ENCODE peak calls at places on chromosomes 1 and 21, in ten cellular contexts. N is CD8-positive, alpha-beta memory T cell; K is foreskin keratinocyte; W is ovary; A is right atrium auricular region; X is stomach; B is prostate gland; G is cardiac muscle cell; U is SK-N-SH; V is transverse colon. S is an unnamed sample.
A peak's percentile ranks its signal among the peaks of the same experiment; 100 is the strongest.

GRCh38 chr21:42164064-42164789 is 54.7 kb upstream of the ABCG1 start:
- DNase-seq in N (peak; percentile 19), K (no peak), W (no peak), A (no peak), X (peak; percentile 83), B (no peak), G (peak; percentile 43), U (peak; percentile 52), V (peak; percentile 83), S (peak; percentile 42)

GRCh38 chr1:32246888-32247273 is at the start of gene FAM167B:
- DNase-seq in N (no peak), K (no peak), W (no peak), A (peak; percentile 71), X (no peak), B (no peak), G (peak; percentile 80), U (no peak), V (peak; percentile 12), S (no peak)

GRCh38 chr1:9033363-9033762 is 7.1 kb upstream of the SLC2A7 start:
- DNase-seq in N (no peak), K (no peak), W (no peak), A (no peak), X (no peak), B (no peak), G (no peak), U (no peak), V (no peak), S (no peak)

GRCh38 chr1:231923461-231924132 is 297.0 kb downstream of the DISC1 start:
- DNase-seq in N (no peak), K (no peak), W (no peak), A (no peak), X (no peak), B (no peak), G (no peak), U (no peak), V (no peak), S (no peak)

GRCh38 chr1:235342471-235342870 is 14.1 kb downstream of the GGPS1 start:
- DNase-seq in N (no peak), K (no peak), W (no peak), A (no peak), X (no peak), B (no peak), G (no peak), U (no peak), V (no peak), S (no peak)

GRCh38 chr1:3702528-3702927 is 49.7 kb upstream of the CCDC27 start:
- DNase-seq in N (no peak), K (no peak), W (no peak), A (no peak), X (no peak), B (peak; percentile 55), G (no peak), U (no peak), V (no peak), S (no peak)

GRCh38 chr21:40671721-40672120 is 175.2 kb downstream of the DSCAM start:
- DNase-seq in N (no peak), K (peak; percentile 26), W (no peak), A (no peak), X (no peak), B (no peak), G (no peak), U (no peak), V (no peak), S (no peak)

GRCh38 chr1:97243973-97244560 is 522.5 kb downstream of the PTBP2 start:
- DNase-seq in N (no peak), K (no peak), W (no peak), A (no peak), X (no peak), B (no peak), G (peak; percentile 43), U (peak; percentile 5), V (no peak), S (no peak)

GRCh38 chr1:90147093-90147492 is 152.2 kb downstream of the ZNF326 start:
- DNase-seq in N (no peak), K (no peak), W (no peak), A (no peak), X (no peak), B (no peak), G (no peak), U (no peak), V (no peak), S (no peak)

GRCh38 chr1:3733603-3734591 is 18.4 kb upstream of the CCDC27 start:
- DNase-seq in N (no peak), K (no peak), W (no peak), A (no peak), X (no peak), B (no peak), G (no peak), U (no peak), V (no peak), S (no peak)

GRCh38 chr21:41580758-41581554 is 73.0 kb upstream of the TMPRSS2 start:
- DNase-seq in N (no peak), K (peak; percentile 90), W (no peak), A (no peak), X (peak; percentile 25), B (no peak), G (no peak), U (no peak), V (peak; percentile 85), S (no peak)

GRCh38 chr1:94284481-94284880 is 47.1 kb upstream of the ARHGAP29 start:
- DNase-seq in N (no peak), K (no peak), W (no peak), A (no peak), X (no peak), B (no peak), G (no peak), U (no peak), V (no peak), S (no peak)

GRCh38 chr1:214952648-214953047 is 129.9 kb upstream of the KCNK2 start:
- DNase-seq in N (no peak), K (no peak), W (no peak), A (no peak), X (no peak), B (no peak), G (no peak), U (no peak), V (no peak), S (no peak)

GRCh38 chr1:160243767-160244166 is 18.6 kb downstream of the DCAF8 start:
- DNase-seq in N (no peak), K (no peak), W (no peak), A (no peak), X (no peak), B (no peak), G (no peak), U (no peak), V (no peak), S (no peak)

GRCh38 chr1:11320153-11320936 is 47.3 kb downstream of the UBIAD1 start:
- DNase-seq in N (peak; percentile 7), K (no peak), W (no peak), A (no peak), X (no peak), B (no peak), G (no peak), U (peak; percentile 76), V (no peak), S (peak; percentile 19)

GRCh38 chr1:204736861-204737260 is 51.3 kb upstream of the LRRN2 start:
- DNase-seq in N (no peak), K (no peak), W (no peak), A (peak; percentile 52), X (no peak), B (no peak), G (no peak), U (no peak), V (no peak), S (no peak)

GRCh38 chr1:222618001-222618879 is at the start of gene MIA3:
- DNase-seq in N (peak; percentile 37), K (no peak), W (peak; percentile 84), A (peak; percentile 76), X (no peak), B (peak; percentile 79), G (peak; percentile 18), U (peak; percentile 97), V (peak; percentile 34), S (peak; percentile 38)

GRCh38 chr1:196660272-196660671 is 8.4 kb downstream of the CFH start:
- DNase-seq in N (no peak), K (no peak), W (no peak), A (no peak), X (no peak), B (no peak), G (no peak), U (no peak), V (no peak), S (no peak)
- H3K4me1 ChIP-seq in N (no peaks in the 10 kb centered on the region), K (no peaks in the 10 kb centered on the region), W (peaks cover 9% of the 10 kb centered on the region), A (no peaks in the 10 kb centered on the region), X (no peaks in the 10 kb centered on the region), B (no peaks in the 10 kb centered on the region), G (no peaks in the 10 kb centered on the region), U (no peaks in the 10 kb centered on the region), V (no peaks in the 10 kb centered on the region), S (peaks cover 14% of the 10 kb centered on the region)

GRCh38 chr1:27576846-27577245 is 27.1 kb downstream of the AHDC1 start:
- DNase-seq in N (no peak), K (no peak), W (no peak), A (peak; percentile 57), X (no peak), B (no peak), G (no peak), U (no peak), V (no peak), S (no peak)
- H3K4me1 ChIP-seq in N (peaks cover 22% of the 10 kb centered on the region), K (peaks cover 10% of the 10 kb centered on the region), W (peaks cover 51% of the 10 kb centered on the region), A (no peaks in the 10 kb centered on the region), X (peaks cover 77% of the 10 kb centered on the region), B (peaks cover 7% of the 10 kb centered on the region), G (peaks cover 63% of the 10 kb centered on the region), U (peaks cover 43% of the 10 kb centered on the region), V (peaks cover 49% of the 10 kb centered on the region), S (no peaks in the 10 kb centered on the region)

GRCh38 chr1:178738780-178739179 is 13.7 kb downstream of the RALGPS2 start:
- DNase-seq in N (no peak), K (no peak), W (no peak), A (no peak), X (no peak), B (no peak), G (no peak), U (no peak), V (no peak), S (no peak)
- H3K4me1 ChIP-seq in N (no peaks in the 10 kb centered on the region), K (no peaks in the 10 kb centered on the region), W (peaks cover 1% of the 10 kb centered on the region), A (no peaks in the 10 kb centered on the region), X (no peaks in the 10 kb centered on the region), B (no peaks in the 10 kb centered on the region), G (no peaks in the 10 kb centered on the region), U (no peaks in the 10 kb centered on the region), V (no peaks in the 10 kb centered on the region), S (no peaks in the 10 kb centered on the region)

GRCh38 chr1:27559466-27560030 is 44.4 kb downstream of the AHDC1 start:
- DNase-seq in N (no peak), K (no peak), W (no peak), A (no peak), X (no peak), B (no peak), G (no peak), U (peak; percentile 65), V (no peak), S (peak; percentile 9)

GRCh38 chr1:27561126-27561899 is 42.6 kb downstream of the AHDC1 start:
- DNase-seq in N (no peak), K (no peak), W (peak; percentile 58), A (no peak), X (no peak), B (no peak), G (no peak), U (peak; percentile 86), V (no peak), S (no peak)

GRCh38 chr1:27562021-27562420 is 41.9 kb downstream of the AHDC1 start:
- DNase-seq in N (no peak), K (no peak), W (peak; percentile 47), A (no peak), X (no peak), B (no peak), G (no peak), U (peak; percentile 73), V (no peak), S (no peak)

GRCh38 chr1:27562483-27563406 is 41.2 kb downstream of the AHDC1 start:
- DNase-seq in N (no peak), K (no peak), W (no peak), A (no peak), X (no peak), B (no peak), G (no peak), U (no peak), V (no peak), S (no peak)

GRCh38 chr1:27560271-27561125 is 43.4 kb downstream of the AHDC1 start:
- DNase-seq in N (no peak), K (no peak), W (no peak), A (no peak), X (no peak), B (no peak), G (no peak), U (peak; percentile 56), V (no peak), S (no peak)
- H3K4me1 ChIP-seq in N (peaks cover 31% of the 10 kb centered on the region), K (peaks cover 15% of the 10 kb centered on the region), W (peaks cover 47% of the 10 kb centered on the region), A (peaks cover 5% of the 10 kb centered on the region), X (peaks cover 100% of the 10 kb centered on the region), B (peaks cover 9% of the 10 kb centered on the region), G (peaks cover 66% of the 10 kb centered on the region), U (peaks cover 51% of the 10 kb centered on the region), V (peaks cover 80% of the 10 kb centered on the region), S (peaks cover 20% of the 10 kb centered on the region)